ENCODE peak calls at places on chromosomes 11 and 22, in four cellular contexts. I, C, H and D are unnamed samples. For H3K27me3, the result is how much of the 10 kb centered on the place peaks cover.

GRCh38 chr11:113202431-113202830 is 112.0 kb upstream of the TTC12 start:
- DNase-seq in I (no peak), C (no peak), H (no peak), D (no peak)

GRCh38 chr11:44094260-44094868 is 1.1 kb upstream of the EXT2 start:
- DNase-seq in I (peak), C (peak), H (peak), D (peak)

GRCh38 chr11:95977534-95978174 is 53.7 kb upstream of the MTMR2 start:
- DNase-seq in I (no peak), C (no peak), H (no peak), D (no peak)

GRCh38 chr11:122242731-122243130 is 126.7 kb upstream of the BLID start:
- DNase-seq in I (no peak), C (no peak), H (no peak), D (no peak)

GRCh38 chr22:38754247-38755154 is 1.3 kb downstream of the SUN2 start:
- DNase-seq in I (no peak), C (peak), H (peak), D (no peak)

GRCh38 chr11:67647471-67647870 is 3.1 kb downstream of the ACY3 start:
- DNase-seq in I (no peak), C (no peak), H (no peak), D (no peak)

GRCh38 chr22:44671742-44672141 is 30.3 kb upstream of the PRR5 start:
- DNase-seq in I (no peak), C (no peak), H (no peak), D (no peak)

GRCh38 chr11:2194877-2195755 is 23.5 kb upstream of the TH start:
- DNase-seq in I (peak), C (peak), H (peak), D (peak)

GRCh38 chr11:95108671-95109551 is 19.3 kb downstream of the ENDOD1 start:
- DNase-seq in I (no peak), C (no peak), H (no peak), D (no peak)

GRCh38 chr11:90803366-90803765 is 580.5 kb upstream of the CHORDC1 start:
- DNase-seq in I (no peak), C (no peak), H (peak), D (no peak)

GRCh38 chr11:68328374-68329091 is 16.1 kb downstream of the LRP5 start:
- DNase-seq in I (peak), C (no peak), H (peak), D (no peak)

GRCh38 chr11:75264356-75264755 is 23.8 kb downstream of the TPBGL start:
- DNase-seq in I (no peak), C (no peak), H (no peak), D (no peak)

GRCh38 chr22:33919591-33920501 is at the start of gene LARGE1:
- DNase-seq in I (peak), C (no peak), H (peak), D (peak)

GRCh38 chr22:29106839-29107238 is 34.0 kb downstream of the KREMEN1 start:
- DNase-seq in I (no peak), C (no peak), H (no peak), D (no peak)

GRCh38 chr22:25081409-25081824 is 118.2 kb upstream of the CRYBB3 start:
- DNase-seq in I (no peak), C (peak), H (peak), D (peak)

GRCh38 chr11:105046898-105047579 is 1.9 kb upstream of the CARD16 start:
- DNase-seq in I (no peak), C (no peak), H (peak), D (no peak)

GRCh38 chr11:86116386-86116726 is 47.5 kb upstream of the PICALM start:
- DNase-seq in I (no peak), C (no peak), H (no peak), D (no peak)

GRCh38 chr11:74522776-74523175 is 29.3 kb upstream of the LIPT2 start:
- DNase-seq in I (no peak), C (no peak), H (no peak), D (no peak)

GRCh38 chr11:20611445-20611844 is 12.0 kb downstream of the SLC6A5 start:
- DNase-seq in I (no peak), C (no peak), H (no peak), D (no peak)

GRCh38 chr11:15206791-15207190 is 92.1 kb downstream of the INSC start:
- DNase-seq in I (no peak), C (no peak), H (no peak), D (no peak)

GRCh38 chr22:39856588-39856987 is 37.0 kb downstream of the ENTHD1 start:
- DNase-seq in I (no peak), C (no peak), H (no peak), D (no peak)

GRCh38 chr11:122655527-122656072 is at the start of gene UBASH3B:
- DNase-seq in I (peak), C (peak), H (peak), D (peak)

GRCh38 chr11:92787638-92788037 is 181.8 kb upstream of the MTNR1B start:
- DNase-seq in I (no peak), C (no peak), H (no peak), D (no peak)

GRCh38 chr11:113311536-113311935 is 2.8 kb upstream of the TTC12 start:
- DNase-seq in I (no peak), C (no peak), H (no peak), D (no peak)

GRCh38 chr11:69659591-69659990 is 15.6 kb downstream of the LTO1 start:
- DNase-seq in I (no peak), C (no peak), H (no peak), D (no peak)

GRCh38 chr11:1570896-1571759 is 943 bp downstream of the DUSP8 start:
- DNase-seq in I (no peak), C (no peak), H (peak), D (no peak)

GRCh38 chr11:123535401-123535800 is 105.3 kb downstream of the GRAMD1B start:
- DNase-seq in I (no peak), C (no peak), H (no peak), D (no peak)

GRCh38 chr11:11732116-11732515 is 109.7 kb upstream of the USP47 start:
- DNase-seq in I (no peak), C (no peak), H (no peak), D (no peak)

GRCh38 chr11:57779275-57779674 is 17.7 kb downstream of the CTNND1 start:
- DNase-seq in I (no peak), C (peak), H (peak), D (no peak)

GRCh38 chr11:105458071-105458470 is 151.8 kb upstream of the GRIA4 start:
- DNase-seq in I (no peak), C (no peak), H (no peak), D (no peak)

GRCh38 chr11:2698386-2699184 is 1.2 kb downstream of the KCNQ1OT1 start:
- DNase-seq in I (no peak), C (no peak), H (peak), D (no peak)

GRCh38 chr11:76617553-76618265 is 52.8 kb downstream of the LRRC32 start:
- DNase-seq in I (no peak), C (no peak), H (no peak), D (no peak)

GRCh38 chr11:124640660-124641059 is 18.0 kb downstream of the TBRG1 start:
- DNase-seq in I (no peak), C (no peak), H (peak), D (no peak)

GRCh38 chr11:109734602-109735001 is 312.6 kb downstream of the C11orf87 start:
- DNase-seq in I (no peak), C (no peak), H (no peak), D (no peak)

GRCh38 chr11:126990716-126991480 is 9.7 kb downstream of the KIRREL3 start:
- DNase-seq in I (no peak), C (no peak), H (no peak), D (no peak)

GRCh38 chr11:73048446-73048845 is 93.7 kb downstream of the FCHSD2 start:
- DNase-seq in I (no peak), C (no peak), H (no peak), D (no peak)
- H3K27ac ChIP-seq in I (no peak), C (no peak), H (no peak), D (no peak)

GRCh38 chr22:49237279-49237678 is 590.4 kb downstream of the BRD1 start:
- DNase-seq in I (no peak), C (no peak), H (no peak), D (no peak)

GRCh38 chr22:49235463-49236300 is 592.0 kb downstream of the BRD1 start:
- DNase-seq in I (no peak), C (no peak), H (no peak), D (no peak)

GRCh38 chr22:49237703-49238102 is 590.0 kb downstream of the BRD1 start:
- DNase-seq in I (no peak), C (no peak), H (no peak), D (no peak)

GRCh38 chr22:49238181-49239141 is 589.2 kb downstream of the BRD1 start:
- DNase-seq in I (no peak), C (no peak), H (no peak), D (no peak)

DNA sequence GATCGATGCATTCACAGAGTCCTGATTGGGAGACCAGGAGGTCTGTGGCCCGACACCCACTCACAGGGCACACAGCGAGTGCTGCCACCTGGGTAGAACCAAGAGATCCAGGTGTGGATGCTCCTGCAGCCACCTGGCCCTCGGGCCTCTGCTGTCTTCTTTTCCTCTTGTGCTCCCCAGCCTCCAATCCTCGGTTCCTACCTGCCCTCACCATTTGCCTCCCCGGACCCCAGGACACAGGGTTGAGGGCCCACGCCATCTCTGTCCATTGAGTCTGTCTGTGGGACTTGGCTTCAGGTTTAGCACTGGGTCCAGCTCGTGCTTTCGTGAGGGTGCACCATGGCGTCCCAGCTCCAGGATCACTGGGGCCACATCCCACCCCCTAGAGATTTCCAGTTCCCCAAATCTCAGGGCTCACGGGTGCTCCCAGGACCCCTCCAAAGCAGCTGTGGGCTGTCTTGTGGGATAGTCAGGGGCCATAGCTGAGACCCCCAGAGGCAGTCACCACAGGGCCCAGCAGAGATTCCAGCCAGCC is 591.1 kb downstream of the BRD1 start:
- DNase-seq in I (no peak), C (no peak), H (no peak), D (no peak)
- H3K27me3 ChIP-seq in I (under half), C (under half), H (under half), D (under half)

GRCh38 chr11:111983187-111983986 is 41.8 kb upstream of the DLAT start:
- DNase-seq in I (peak), C (no peak), H (peak), D (no peak)

GRCh38 chr11:111981270-111981669 is 43.9 kb upstream of the DLAT start:
- DNase-seq in I (no peak), C (no peak), H (no peak), D (no peak)

GRCh38 chr11:111980062-111980461 is 42.9 kb downstream of the DIXDC1 start:
- DNase-seq in I (no peak), C (no peak), H (no peak), D (no peak)

GRCh38 chr11:111982532-111983186 is 42.5 kb upstream of the DLAT start:
- DNase-seq in I (no peak), C (no peak), H (peak), D (no peak)

GRCh38 chr11:111982019-111982464 is 43.2 kb upstream of the DLAT start:
- DNase-seq in I (peak), C (peak), H (peak), D (peak)
- H3K27ac ChIP-seq in I (no peak), C (peak), H (peak), D (no peak)

GRCh38 chr11:31767066-31767465 is 44.1 kb downstream of the PAX6 start:
- DNase-seq in I (no peak), C (no peak), H (peak), D (no peak)
- H3K27me3 ChIP-seq in I (under half), C (under half), H (under half), D (under half)

DNA sequence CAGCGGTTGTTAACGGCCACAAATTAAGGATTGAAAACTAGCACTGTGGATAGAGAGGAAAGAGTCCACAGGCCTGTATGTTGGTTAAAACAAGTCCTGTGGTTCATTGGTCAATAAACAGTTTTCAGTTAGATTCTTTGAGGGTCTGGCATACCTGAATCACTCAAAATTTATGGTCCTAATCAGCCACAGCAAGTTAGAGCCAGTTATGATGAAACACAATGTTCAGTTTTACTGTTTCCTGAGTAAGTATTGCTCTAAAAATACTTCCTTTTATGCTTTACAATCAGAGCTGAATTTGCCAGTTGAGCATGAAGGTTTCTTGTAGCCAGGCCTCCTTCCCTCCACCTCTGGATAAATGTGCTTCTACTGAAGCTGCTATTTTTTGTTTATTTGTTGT is 12.9 kb upstream of the CAT start:
- DNase-seq in I (no peak), C (no peak), H (no peak), D (no peak)
- H3K27ac ChIP-seq in I (no peak), C (peak), H (no peak), D (no peak)

GRCh38 chr22:19197997-19198865 is 19.7 kb upstream of the SLC25A1 start:
- DNase-seq in I (no peak), C (no peak), H (no peak), D (no peak)
- H3K27me3 ChIP-seq in I (under half), C (under half), H (under half), D (under half)

DNA sequence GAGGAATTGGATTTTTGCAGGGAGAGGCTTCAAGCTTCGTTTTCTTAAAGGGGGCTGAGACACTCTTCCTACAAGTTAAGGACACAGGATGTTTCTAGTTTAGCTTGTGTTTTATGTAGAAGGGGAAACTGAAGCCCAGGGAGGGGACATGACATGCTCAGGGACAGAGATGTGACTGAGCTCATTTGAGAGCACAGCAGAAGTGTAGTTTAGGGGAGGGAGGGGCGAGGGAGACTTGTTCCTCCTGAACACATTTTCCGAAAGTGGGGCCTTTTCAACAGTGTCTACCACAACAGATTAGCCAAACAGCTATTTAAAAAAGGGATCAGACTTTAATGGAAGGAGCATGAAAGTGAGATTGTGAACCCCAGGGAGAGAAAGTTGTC is 148.1 kb downstream of the FBXO7 start:
- DNase-seq in I (no peak), C (no peak), H (no peak), D (no peak)
- H3K27ac ChIP-seq in I (peak), C (peak), H (peak), D (no peak)